ENCODE peak calls at places on chromosome 9, in four cellular contexts. W is K562, Z is HCT116, K is H1. U is an unnamed sample.

GRCh38 chr9:93301911-93302525 is 118.1 kb downstream of the WNK2 start:
- DNase-seq in K (peak), W (no peak), Z (no peak), U (no peak)

GRCh38 chr9:109124089-109124488 is 4.3 kb upstream of the TMEM245 start:
- DNase-seq in K (no peak), W (no peak), Z (no peak), U (peak)

GRCh38 chr9:28971881-28972280 is 1398.6 kb upstream of the C9orf72 start:
- DNase-seq in K (no peak), Z (no peak), W (no peak), U (no peak)

GRCh38 chr9:19409406-19410194 is 791 bp downstream of the ACER2 start:
- DNase-seq in W (peak), K (no peak), Z (peak), U (peak)

GRCh38 chr9:121674952-121675351 is 23.5 kb downstream of the DAB2IP start:
- DNase-seq in Z (no peak), W (no peak), K (no peak), U (no peak)

GRCh38 chr9:27353405-27354229 is 56.7 kb upstream of the EQTN start:
- DNase-seq in W (no peak), K (peak), Z (no peak), U (no peak)

GRCh38 chr9:93071464-93071863 is 13.0 kb downstream of the SUSD3 start:
- DNase-seq in K (peak), W (peak), Z (peak), U (peak)

GRCh38 chr9:123336959-123337358 is 19.0 kb upstream of the CRB2 start:
- DNase-seq in W (no peak), K (no peak), Z (no peak), U (no peak)

GRCh38 chr9:35516481-35516880 is 26.6 kb downstream of the RUSC2 start:
- DNase-seq in Z (no peak), K (no peak), W (no peak), U (no peak)

GRCh38 chr9:83013867-83014605 is 48.9 kb downstream of the RASEF start:
- DNase-seq in W (no peak), K (no peak), Z (no peak), U (no peak)

GRCh38 chr9:77455312-77455927 is 192.7 kb downstream of the GNA14 start:
- DNase-seq in K (peak), Z (peak), W (no peak), U (peak)

GRCh38 chr9:106675780-106676179 is 187.2 kb upstream of the ZNF462 start:
- DNase-seq in Z (no peak), K (no peak), W (no peak), U (no peak)

GRCh38 chr9:116395409-116396037 is 241.9 kb downstream of the PAPPA start:
- DNase-seq in Z (no peak), W (peak), K (no peak), U (no peak)

GRCh38 chr9:92660266-92660665 is 9.7 kb downstream of the IPPK start:
- DNase-seq in Z (no peak), W (no peak), K (no peak), U (no peak)

GRCh38 chr9:122453677-122454135 is 24.0 kb downstream of the OR1J1 start:
- DNase-seq in Z (no peak), K (no peak), W (no peak), U (no peak)

GRCh38 chr9:134959971-134960310 is 42.2 kb upstream of the FCN1 start:
- DNase-seq in K (no peak), Z (no peak), W (no peak), U (no peak)

GRCh38 chr9:88811511-88811910 is 179.8 kb upstream of the S1PR3 start:
- DNase-seq in W (no peak), K (peak), Z (no peak), U (no peak)

GRCh38 chr9:136721339-136722092 is 9.1 kb downstream of the DIPK1B start:
- DNase-seq in Z (no peak), K (no peak), W (no peak), U (no peak)

GRCh38 chr9:70156729-70157128 is 102.0 kb upstream of the SMC5 start:
- DNase-seq in Z (no peak), W (no peak), K (no peak), U (no peak)

GRCh38 chr9:70161414-70161732 is 97.4 kb upstream of the SMC5 start:
- DNase-seq in K (no peak), Z (no peak), W (no peak), U (no peak)

GRCh38 chr9:70160672-70161413 is 97.9 kb upstream of the SMC5 start:
- DNase-seq in K (no peak), Z (no peak), W (no peak), U (no peak)

GRCh38 chr9:70165006-70165602 is 93.7 kb upstream of the SMC5 start:
- DNase-seq in K (no peak), W (no peak), Z (no peak), U (no peak)

GRCh38 chr9:70159630-70160029 is 99.1 kb upstream of the SMC5 start:
- DNase-seq in Z (no peak), W (no peak), K (no peak), U (no peak)
- TF ChIP-seq FOSL1 in Z (no peak), W (no peak), K (no peak), U (no peak)

DNA sequence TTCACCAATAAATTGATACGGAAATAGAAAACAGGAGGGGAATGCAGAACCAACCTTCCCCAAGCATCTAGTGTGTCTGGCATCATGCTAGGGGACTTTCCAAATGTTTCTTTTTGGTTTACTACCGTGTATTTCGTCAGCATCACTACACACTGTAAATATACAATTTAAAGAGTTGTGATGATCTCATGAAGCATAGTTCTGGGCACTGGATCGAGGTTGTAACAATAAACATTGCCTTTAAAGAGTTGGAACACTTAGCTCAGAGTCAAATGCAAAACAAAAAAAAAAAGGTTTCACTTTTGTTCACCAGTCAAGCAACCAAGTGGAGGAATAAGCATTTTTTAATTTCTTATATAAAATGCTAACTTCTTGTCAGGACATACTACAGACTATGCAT is 2.9 kb upstream of the SCAI start:
- DNase-seq in W (no peak), Z (no peak), K (no peak), U (no peak)
- TF ChIP-seq ATF3 in W (no peak), Z (no peak), K (no peak), U (no peak)

GRCh38 chr9:89839427-89839826 is 234.6 kb downstream of the GADD45G start:
- DNase-seq in Z (no peak), W (no peak), K (no peak), U (no peak)
- TF ChIP-seq FOSL1 in Z (no peak), W (no peak), K (no peak), U (no peak)

GRCh38 chr9:114687034-114687433 is 5.0 kb upstream of the TEX48 start:
- DNase-seq in K (no peak), Z (no peak), W (no peak), U (no peak)

GRCh38 chr9:114681594-114682332 is at the start of gene TEX48:
- DNase-seq in W (peak), Z (peak), K (peak), U (peak)

GRCh38 chr9:114682846-114683245 is 854 bp upstream of the TEX48 start:
- DNase-seq in Z (no peak), K (no peak), W (no peak), U (no peak)

GRCh38 chr9:114685951-114686350 is 4.0 kb upstream of the TEX48 start:
- DNase-seq in Z (no peak), W (no peak), K (no peak), U (no peak)

DNA sequence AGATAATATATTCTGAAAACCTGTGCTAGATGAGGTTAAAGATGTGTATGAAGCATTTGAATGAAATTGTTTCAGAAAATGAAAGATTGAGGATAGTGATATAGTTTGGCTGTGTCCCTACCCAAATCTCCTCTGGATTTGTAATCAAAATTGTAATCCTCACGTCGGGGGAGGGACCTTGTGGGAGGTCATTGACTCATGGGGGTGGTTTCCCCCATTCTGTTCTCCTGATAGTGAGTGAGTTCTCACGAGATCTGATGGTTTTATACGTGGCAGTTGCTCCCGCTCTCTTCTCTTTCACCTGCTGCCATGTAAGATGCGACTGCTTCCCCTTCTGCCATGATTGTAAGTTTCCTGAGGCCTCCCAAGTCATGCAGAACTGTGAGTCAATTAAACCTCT is 2.0 kb upstream of the TEX48 start:
- DNase-seq in W (no peak), K (no peak), Z (no peak), U (no peak)
- TF ChIP-seq ATF3 in W (no peak), K (no peak), Z (no peak), U (no peak)

GRCh38 chr9:91426123-91426745 is 2.6 kb upstream of the NFIL3 start:
- DNase-seq in W (peak), K (no peak), Z (peak), U (peak)
- TF ChIP-seq FOSL1 in W (no peak), K (no peak), Z (no peak), U (no peak)

GRCh38 chr9:113372059-113372458 is 4.7 kb downstream of the HDHD3 start:
- DNase-seq in K (no peak), W (no peak), Z (no peak), U (no peak)

GRCh38 chr9:113375057-113376023 is 1.4 kb downstream of the HDHD3 start:
- DNase-seq in W (no peak), Z (no peak), K (no peak), U (no peak)

GRCh38 chr9:113370806-113371325 is 5.9 kb downstream of the HDHD3 start:
- DNase-seq in W (no peak), K (no peak), Z (no peak), U (no peak)

GRCh38 chr9:113373255-113373654 is 3.5 kb downstream of the HDHD3 start:
- DNase-seq in W (no peak), K (no peak), Z (no peak), U (no peak)

DNA sequence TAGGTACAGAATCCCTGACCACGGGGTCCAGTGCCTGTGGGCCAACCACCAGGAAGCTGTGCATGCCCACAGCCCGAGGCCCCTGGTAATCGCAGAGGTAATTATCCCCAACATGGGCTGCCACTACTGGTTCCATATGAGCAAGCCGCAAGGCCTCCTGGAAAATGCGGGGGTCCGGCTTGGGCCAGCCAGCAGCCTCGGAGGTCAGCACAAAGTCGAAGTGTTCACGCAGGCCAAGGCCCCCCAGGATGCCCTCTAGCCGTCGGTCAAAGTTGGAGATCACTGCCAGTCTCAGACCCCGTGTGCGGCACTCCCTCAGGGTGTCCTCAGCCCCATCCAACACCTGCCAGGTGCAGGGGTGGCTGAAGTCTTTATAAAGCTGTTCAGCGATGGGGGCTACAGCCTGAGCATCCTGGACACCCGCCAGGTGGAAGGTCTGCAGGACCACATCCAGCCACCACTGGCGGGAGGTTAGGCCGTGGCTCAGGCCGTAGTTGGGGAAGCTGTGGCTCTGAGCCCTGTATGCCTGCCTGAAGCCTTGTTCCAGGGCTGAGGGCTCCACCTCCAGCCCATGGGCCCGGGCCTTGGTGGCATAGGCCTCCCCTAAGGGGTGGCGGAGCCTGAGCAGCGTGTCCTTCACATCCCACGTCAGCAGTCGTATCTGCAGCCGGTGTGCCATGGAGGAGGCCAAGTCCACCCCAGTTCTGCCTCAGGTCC is 3.0 kb downstream of the HDHD3 start:
- DNase-seq in Z (no peak), K (no peak), W (no peak), U (no peak)
- TF ChIP-seq ATF3 in Z (no peak), K (no peak), W (no peak), U (no peak)

DNA sequence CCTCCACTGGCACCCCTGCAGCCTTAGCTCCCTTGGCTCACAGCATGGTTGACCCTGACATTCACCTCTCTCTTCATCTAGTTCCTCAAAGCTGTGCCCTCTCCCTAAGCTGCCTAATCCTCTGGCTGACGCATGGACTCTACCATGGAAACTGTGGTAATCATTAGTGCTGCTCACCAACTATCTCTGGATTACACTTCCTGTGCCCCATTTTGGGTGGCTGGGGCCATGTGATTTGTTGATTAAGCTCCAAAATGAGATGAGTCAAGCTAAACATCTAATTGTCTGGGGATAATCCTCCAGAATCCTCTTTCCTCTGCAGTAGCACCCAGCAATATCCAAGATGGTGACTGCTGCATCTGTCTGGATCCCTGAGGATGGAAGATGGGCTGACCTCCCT is 264.4 kb downstream of the SH3GL2 start:
- DNase-seq in K (no peak), Z (no peak), W (no peak), U (no peak)
- TF ChIP-seq FOSL1 in K (no peak), Z (no peak), W (no peak), U (no peak)

GRCh38 chr9:7762600-7762999 is 37.0 kb downstream of the DMAC1 start:
- DNase-seq in W (no peak), K (no peak), Z (no peak), U (no peak)

GRCh38 chr9:7756088-7756487 is 43.5 kb downstream of the DMAC1 start:
- DNase-seq in K (no peak), Z (no peak), W (no peak), U (no peak)

DNA sequence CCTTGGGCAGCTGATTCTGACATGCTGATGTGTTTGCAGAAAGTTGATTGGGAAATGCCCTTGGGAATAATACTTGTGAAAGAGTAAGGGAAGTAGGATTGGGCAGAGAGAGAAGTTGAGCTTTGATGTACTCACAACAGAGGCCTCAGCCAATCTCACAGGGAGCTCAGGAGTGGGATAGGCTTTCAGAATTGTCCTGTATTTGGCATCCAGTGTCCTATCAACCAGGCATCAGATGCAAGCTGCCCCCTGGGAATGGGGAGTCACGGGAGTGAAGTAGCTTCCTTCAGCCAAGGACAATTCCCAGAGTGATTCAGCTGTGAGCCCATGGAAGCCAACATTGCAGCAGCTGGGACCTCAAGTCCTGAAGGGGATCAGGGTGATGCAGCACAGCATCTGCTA is 39.6 kb downstream of the DMAC1 start:
- DNase-seq in Z (no peak), K (no peak), W (no peak), U (no peak)
- TF ChIP-seq ATF3 in Z (no peak), K (no peak), W (no peak), U (no peak)

GRCh38 chr9:105468875-105469274 is 21.0 kb downstream of the FSD1L start:
- DNase-seq in W (no peak), Z (no peak), K (no peak), U (no peak)
- TF ChIP-seq FOSL1 in W (no peak), Z (no peak), K (no peak), U (no peak)